ENCODE peak calls at places on chromosomes 7 and 10, in nine cellular contexts. D, R, P, Y, N, B, U, T and L are unnamed samples.

GRCh38 chr10:44390585-44391072 is 5.7 kb upstream of the CXCL12 start:
- DNase-seq in N (peak), U (peak), P (no peak), Y (no peak), R (no peak), T (no peak), B (no peak), D (no peak), L (no peak)

GRCh38 chr7:142263598-142264380 is 5.9 kb upstream of the PRSS58 start:
- DNase-seq in Y (no peak), R (no peak), T (no peak), P (no peak), U (peak), N (peak), D (no peak), B (peak), L (no peak)

GRCh38 chr7:99525713-99526440 is 21.4 kb downstream of the ZKSCAN5 start:
- DNase-seq in R (no peak), D (peak), B (peak), U (peak), P (no peak), Y (peak), T (no peak), N (peak), L (no peak)

GRCh38 chr7:106858618-106859532 is 6.2 kb upstream of the PIK3CG start:
- DNase-seq in Y (peak), D (no peak), P (no peak), B (no peak), U (no peak), N (peak), T (no peak), R (no peak), L (no peak)

GRCh38 chr10:131834152-131834810 is 66.5 kb upstream of the PPP2R2D start:
- DNase-seq in R (no peak), N (no peak), Y (no peak), B (no peak), P (peak), T (no peak), U (no peak), D (no peak), L (no peak)

GRCh38 chr7:105830405-105831218 is 45.8 kb downstream of the ATXN7L1 start:
- DNase-seq in P (no peak), N (peak), D (no peak), U (peak), B (peak), Y (peak), T (no peak), R (no peak), L (peak)

GRCh38 chr7:78134256-78134655 is 335.7 kb downstream of the PHTF2 start:
- DNase-seq in N (peak), U (peak), D (peak), T (no peak), P (no peak), Y (peak), B (peak), R (no peak), L (peak)

GRCh38 chr10:7819126-7819470 is 793 bp downstream of the TAF3 start:
- DNase-seq in D (peak), U (peak), B (peak), R (no peak), N (peak), T (no peak), P (peak), Y (peak), L (peak)

GRCh38 chr10:34699904-34700303 is 115.2 kb downstream of the PARD3 start:
- DNase-seq in R (no peak), N (no peak), U (no peak), T (no peak), B (no peak), D (no peak), P (no peak), Y (no peak), L (no peak)

GRCh38 chr10:102628451-102628911 is 15.8 kb upstream of the TRIM8 start:
- DNase-seq in D (no peak), R (no peak), P (peak), N (no peak), B (peak), U (peak), T (no peak), Y (no peak), L (no peak)

GRCh38 chr7:5393748-5394147 is 29.9 kb downstream of the TNRC18 start:
- DNase-seq in N (no peak), P (no peak), Y (no peak), T (no peak), R (no peak), U (no peak), D (no peak), B (no peak), L (no peak)

GRCh38 chr10:79350407-79351154 is 3.3 kb downstream of the PPIF start:
- DNase-seq in U (no peak), B (no peak), Y (no peak), R (no peak), N (no peak), T (no peak), D (no peak), P (no peak), L (no peak)

GRCh38 chr7:155449880-155450557 is 7.9 kb upstream of the EN2 start:
- DNase-seq in P (no peak), N (no peak), U (no peak), R (no peak), Y (no peak), T (no peak), D (no peak), B (no peak), L (no peak)

GRCh38 chr10:58048936-58049335 is 218.8 kb downstream of the IPMK start:
- DNase-seq in D (no peak), U (peak), N (no peak), B (no peak), T (no peak), R (no peak), P (no peak), Y (no peak), L (peak)

GRCh38 chr7:122298618-122299017 is 5.9 kb downstream of the FEZF1 start:
- DNase-seq in B (no peak), U (no peak), D (no peak), Y (no peak), R (no peak), P (no peak), T (no peak), N (no peak), L (no peak)

GRCh38 chr10:5509691-5510090 is 10.3 kb upstream of the CALML5 start:
- DNase-seq in P (no peak), D (no peak), T (no peak), R (no peak), B (no peak), U (no peak), N (no peak), Y (no peak), L (no peak)

GRCh38 chr10:87671416-87671815 is 11.7 kb downstream of the PAPSS2 start:
- DNase-seq in R (no peak), T (no peak), U (no peak), B (no peak), N (no peak), D (no peak), Y (no peak), P (no peak), L (no peak)

GRCh38 chr7:36214608-36215016 is 61.6 kb downstream of the EEPD1 start:
- DNase-seq in U (no peak), R (no peak), T (no peak), B (no peak), Y (no peak), D (no peak), P (no peak), N (peak), L (no peak)

GRCh38 chr7:13992621-13992982 is 3.1 kb upstream of the ETV1 start:
- DNase-seq in B (no peak), Y (no peak), D (no peak), R (no peak), U (no peak), N (peak), P (no peak), T (no peak), L (no peak)

GRCh38 chr10:35574924-35575352 is 30.2 kb upstream of the GJD4 start:
- DNase-seq in P (no peak), Y (no peak), B (peak), N (peak), U (peak), R (no peak), D (no peak), T (no peak), L (peak)

GRCh38 chr10:21526184-21526951 is 886 bp upstream of the SKIDA1 start:
- DNase-seq in N (peak), D (peak), U (peak), T (no peak), B (peak), P (peak), Y (peak), R (peak), L (peak)

GRCh38 chr10:48400850-48401220 is 94.4 kb downstream of the MAPK8 start:
- DNase-seq in U (no peak), T (no peak), R (no peak), B (no peak), P (no peak), D (no peak), N (no peak), Y (no peak), L (no peak)

GRCh38 chr10:5283305-5284158 is 81.2 kb upstream of the UCN3 start:
- DNase-seq in D (peak), B (peak), U (peak), Y (peak), R (no peak), N (peak), T (no peak), P (no peak), L (peak)

GRCh38 chr10:60384708-60385398 is 4.8 kb downstream of the ANK3 start:
- DNase-seq in D (no peak), R (no peak), B (peak), N (peak), Y (peak), T (no peak), U (peak), P (peak), L (peak)

GRCh38 chr10:95472304-95473088 is 88.7 kb downstream of the SORBS1 start:
- DNase-seq in N (no peak), D (no peak), Y (no peak), T (no peak), B (peak), U (no peak), P (no peak), R (no peak), L (no peak)

GRCh38 chr7:118870187-118870586 is 645.7 kb downstream of the ANKRD7 start:
- DNase-seq in P (no peak), N (no peak), D (no peak), Y (peak), B (no peak), U (no peak), R (no peak), T (no peak), L (no peak)